ENCODE peak calls at places on chromosomes 13 and 19, in five cellular contexts. J is HepG2, S is A549, E is H1, N is K562. I is an unnamed sample.
A peak's percentile ranks its signal among the peaks of the same experiment; 100 is the strongest.

GRCh38 chr13:45219123-45219891 is 18.5 kb upstream of the KCTD4 start:
- DNase-seq in J (peak; percentile 65), S (no peak), E (no peak), N (no peak), I (no peak)

GRCh38 chr13:58949646-58950045 is 1214.1 kb downstream of the DIAPH3 start:
- DNase-seq in J (no peak), S (no peak), E (no peak), N (no peak), I (no peak)

GRCh38 chr19:2805261-2805900 is 14.3 kb upstream of the ZNF554 start:
- DNase-seq in J (no peak), S (no peak), E (no peak), N (no peak), I (no peak)

GRCh38 chr19:50413096-50413495 is 5.6 kb upstream of the SPIB start:
- DNase-seq in J (no peak), S (no peak), E (no peak), N (no peak), I (no peak)

GRCh38 chr13:35157143-35157755 is 215.2 kb downstream of the NBEA start:
- DNase-seq in J (peak; percentile 31), S (peak; percentile 17), E (no peak), N (no peak), I (peak; percentile 33)

GRCh38 chr13:52405767-52406494 is at the start of gene THSD1:
- DNase-seq in J (no peak), S (peak; percentile 40), E (no peak), N (no peak), I (no peak)

GRCh38 chr13:29483211-29483610 is 112.3 kb downstream of the SLC7A1 start:
- DNase-seq in J (no peak), S (no peak), E (no peak), N (no peak), I (no peak)

GRCh38 chr13:96946709-96947311 is 47.5 kb downstream of the OXGR1 start:
- DNase-seq in J (peak; percentile 53), S (no peak), E (no peak), N (no peak), I (no peak)

GRCh38 chr13:49435992-49436391 is 7.9 kb downstream of the CAB39L start:
- DNase-seq in J (no peak), S (no peak), E (no peak), N (no peak), I (no peak)

GRCh38 chr19:3606690-3607289 is at the start of gene TBXA2R:
- DNase-seq in J (no peak), S (peak; percentile 70), E (no peak), N (peak; percentile 94), I (no peak)

GRCh38 chr13:80037505-80037888 is 303.4 kb downstream of the SPRY2 start:
- DNase-seq in J (no peak), S (no peak), E (no peak), N (no peak), I (no peak)

GRCh38 chr19:4557971-4558941 is 1.2 kb downstream of the SEMA6B start:
- DNase-seq in J (no peak), S (no peak), E (no peak), N (peak; percentile 52), I (no peak)

GRCh38 chr13:48873598-48873997 is 102.1 kb upstream of the FNDC3A start:
- DNase-seq in J (no peak), S (no peak), E (peak; percentile 47), N (no peak), I (no peak)

GRCh38 chr19:53328967-53329366 is 4.6 kb upstream of the ZNF845 start:
- DNase-seq in J (no peak), S (no peak), E (no peak), N (peak; percentile 46), I (no peak)

GRCh38 chr19:5664515-5664914 is 15.8 kb downstream of the MICOS13 start:
- DNase-seq in J (no peak), S (no peak), E (no peak), N (no peak), I (no peak)

GRCh38 chr13:40600145-40600751 is 66.2 kb downstream of the FOXO1 start:
- DNase-seq in J (no peak), S (no peak), E (no peak), N (no peak), I (no peak)

GRCh38 chr19:54470991-54471782 is 1.9 kb downstream of the CDC42EP5 start:
- DNase-seq in J (no peak), S (no peak), E (no peak), N (no peak), I (no peak)

GRCh38 chr13:79485014-79485441 is 4.1 kb downstream of the NDFIP2 start:
- DNase-seq in J (peak; percentile 70), S (peak; percentile 17), E (no peak), N (no peak), I (no peak)

GRCh38 chr19:46385636-46386035 is 27.7 kb downstream of the CCDC8 start:
- DNase-seq in J (no peak), S (no peak), E (no peak), N (no peak), I (no peak)

GRCh38 chr19:10402441-10403038 is 802 bp downstream of the CDC37 start:
- DNase-seq in J (peak; percentile 64), S (no peak), E (no peak), N (peak; percentile 36), I (no peak)

GRCh38 chr13:27541386-27541785 is 78.9 kb downstream of the LNX2 start:
- DNase-seq in J (no peak), S (no peak), E (no peak), N (no peak), I (no peak)

GRCh38 chr13:89375839-89376238 is 1704.7 kb downstream of the SLITRK5 start:
- DNase-seq in J (no peak), S (no peak), E (no peak), N (no peak), I (no peak)

GRCh38 chr13:45325806-45326205 is 15.2 kb downstream of the TPT1 start:
- DNase-seq in J (peak; percentile 62), S (no peak), E (no peak), N (no peak), I (no peak)

GRCh38 chr19:48698046-48698445 is 2.3 kb downstream of the FUT2 start:
- DNase-seq in J (no peak), S (no peak), E (no peak), N (peak; percentile 55), I (no peak)

GRCh38 chr13:66665991-66666390 is 564.1 kb downstream of the PCDH9 start:
- DNase-seq in J (no peak), S (no peak), E (no peak), N (no peak), I (no peak)

GRCh38 chr19:42023943-42024260 is 29.9 kb upstream of the ATP1A3 start:
- DNase-seq in J (no peak), S (no peak), E (no peak), N (no peak), I (no peak)

GRCh38 chr19:42024622-42025111 is 30.6 kb upstream of the ATP1A3 start:
- DNase-seq in J (no peak), S (no peak), E (no peak), N (no peak), I (no peak)

GRCh38 chr19:42030605-42031004 is 36.6 kb upstream of the ATP1A3 start:
- DNase-seq in J (no peak), S (no peak), E (no peak), N (no peak), I (no peak)

GRCh38 chr19:42032428-42032827 is 37.6 kb downstream of the GRIK5 start:
- DNase-seq in J (no peak), S (no peak), E (peak; percentile 43), N (no peak), I (no peak)

GRCh38 chr19:42028304-42029216 is 34.5 kb upstream of the ATP1A3 start:
- DNase-seq in J (no peak), S (no peak), E (peak; percentile 44), N (peak; percentile 80), I (no peak)
- TF ChIP-seq KDM1A in J (no peak), S (no peak), E (no peak), N (no peak), I (no peak)

GRCh38 chr19:19403373-19403901 is 2.0 kb upstream of the GATAD2A start:
- DNase-seq in J (no peak), S (no peak), E (no peak), N (no peak), I (no peak)
- TF ChIP-seq EP300 in J (no peak), S (no peak), E (no peak), N (no peak), I (no peak)

GRCh38 chr13:84433024-84433423 is 550.8 kb upstream of the SLITRK1 start:
- DNase-seq in J (no peak), S (no peak), E (no peak), N (no peak), I (no peak)

GRCh38 chr13:84430015-84430414 is 547.7 kb upstream of the SLITRK1 start:
- DNase-seq in J (no peak), S (no peak), E (no peak), N (no peak), I (no peak)

GRCh38 chr13:84431646-84432045 is 549.4 kb upstream of the SLITRK1 start:
- DNase-seq in J (no peak), S (no peak), E (no peak), N (no peak), I (no peak)

GRCh38 chr13:84430441-84430840 is 548.2 kb upstream of the SLITRK1 start:
- DNase-seq in J (no peak), S (no peak), E (no peak), N (no peak), I (no peak)
- TF ChIP-seq KDM1A in J (no peak), S (no peak), E (no peak), N (no peak), I (no peak)

GRCh38 chr19:1245468-1245867 is 2.9 kb upstream of the MIDN start:
- DNase-seq in J (no peak), S (no peak), E (no peak), N (no peak), I (no peak)

GRCh38 chr19:1244693-1245451 is 3.3 kb downstream of the ATP5F1D start:
- DNase-seq in J (peak; percentile 86), S (no peak), E (no peak), N (no peak), I (no peak)

GRCh38 chr19:1247747-1248453 is 483 bp upstream of the MIDN start:
- DNase-seq in J (peak; percentile 46), S (no peak), E (no peak), N (no peak), I (no peak)

GRCh38 chr19:1243768-1244692 is 2.5 kb downstream of the ATP5F1D start:
- DNase-seq in J (peak; percentile 81), S (peak; percentile 79), E (no peak), N (no peak), I (no peak)

DNA sequence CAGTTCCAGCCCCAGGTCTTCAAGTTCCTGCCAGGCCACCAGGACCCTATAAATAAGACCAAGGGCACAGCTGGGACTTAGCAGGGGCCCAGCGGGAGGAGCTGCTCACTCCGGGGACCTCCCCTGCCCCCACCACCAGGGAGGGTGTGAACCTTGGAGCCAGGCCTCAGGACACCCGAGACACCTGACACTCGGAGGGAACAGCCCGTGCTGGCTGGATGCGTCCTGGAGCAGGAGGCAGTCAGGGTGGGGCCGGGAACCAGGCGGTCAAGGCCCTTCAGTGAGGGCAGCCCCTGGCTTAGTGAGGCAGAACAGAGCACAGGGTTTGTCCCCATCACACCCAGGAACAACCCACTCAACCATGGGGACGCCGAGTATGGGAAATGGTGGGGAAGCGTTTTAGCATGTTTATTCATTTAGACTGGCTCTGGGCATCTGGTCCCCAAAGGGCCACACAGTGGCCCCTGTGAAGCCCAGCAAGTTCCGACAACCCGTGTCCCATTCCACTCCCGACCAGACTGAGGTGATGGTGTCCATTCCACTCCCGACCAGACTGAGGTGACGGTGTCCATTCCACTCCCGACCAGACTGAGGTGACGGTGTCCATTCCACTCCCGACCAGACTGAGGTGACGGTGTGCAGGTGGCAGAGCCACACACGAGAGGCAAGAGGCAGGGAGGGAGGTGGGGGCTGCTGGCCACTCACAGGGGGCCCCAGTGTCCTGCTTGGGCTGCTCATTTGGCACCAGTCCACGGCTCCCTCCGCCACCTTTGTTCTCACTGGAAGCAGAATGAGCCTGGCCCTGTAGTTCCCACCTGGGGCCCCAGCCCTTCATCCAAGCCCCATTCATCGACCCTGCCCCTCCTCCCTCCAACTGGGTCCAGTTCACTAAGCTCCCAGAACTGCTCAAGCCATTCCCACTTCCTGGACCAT is 2.2 kb upstream of the MIDN start:
- DNase-seq in J (peak; percentile 88), S (no peak), E (no peak), N (no peak), I (no peak)
- TF ChIP-seq EP300 in J (no peak), S (no peak), E (no peak), N (no peak), I (no peak)

I was measured in GM12878.